ENCODE peak calls at places on chromosomes 11 and 22, in four cellular contexts. T is K562, F is H1, E is HepG2. H is an unnamed sample.

GRCh38 chr11:84564180-84564866 is 1062.8 kb downstream of the DLG2 start:
- DNase-seq in F (no peak), E (peak), T (peak), H (no peak)

GRCh38 chr11:15071556-15072255 is 1.7 kb upstream of the CALCB start:
- DNase-seq in F (no peak), T (no peak), E (no peak), H (no peak)

GRCh38 chr11:108241370-108242037 is 18.6 kb downstream of the ATM start:
- DNase-seq in F (no peak), E (no peak), T (no peak), H (no peak)

GRCh38 chr22:27692243-27692642 is 109.3 kb downstream of the MN1 start:
- DNase-seq in T (no peak), F (no peak), E (no peak), H (no peak)

GRCh38 chr22:34814260-34814659 is 251.7 kb upstream of the ISX start:
- DNase-seq in T (no peak), E (peak), F (no peak), H (no peak)

GRCh38 chr11:134584001-134584561 is 172.0 kb upstream of the B3GAT1 start:
- DNase-seq in E (no peak), F (no peak), T (no peak), H (no peak)

GRCh38 chr22:39219071-39220050 is 25.4 kb downstream of the PDGFB start:
- DNase-seq in F (no peak), E (no peak), T (no peak), H (no peak)

GRCh38 chr11:57131080-57131790 is 50.5 kb upstream of the LRRC55 start:
- DNase-seq in E (peak), F (peak), T (peak), H (no peak)

GRCh38 chr11:26953770-26954392 is 40.0 kb upstream of the FIBIN start:
- DNase-seq in T (no peak), E (no peak), F (no peak), H (no peak)

DNA sequence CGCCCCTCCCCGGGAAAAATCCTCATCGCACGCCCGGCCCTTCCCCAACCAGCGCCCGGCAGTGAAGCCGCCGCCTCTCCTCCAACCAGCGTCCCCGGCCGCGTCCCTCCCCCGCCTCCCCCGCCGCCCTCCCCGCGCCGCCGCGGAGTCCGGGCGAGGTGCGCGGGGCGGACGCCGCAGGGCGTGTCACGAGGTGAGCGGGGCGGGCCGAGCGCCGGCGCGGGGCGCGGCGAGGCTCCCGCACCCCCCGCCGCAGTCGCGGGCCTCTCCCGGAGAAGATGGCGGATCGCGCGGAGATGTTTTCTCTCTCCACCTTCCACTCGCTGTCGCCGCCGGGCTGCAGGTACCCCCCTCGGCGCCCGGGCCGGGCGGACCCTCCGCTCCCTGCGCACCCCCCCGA is at the start of gene MAPK8IP2:
- DNase-seq in F (no peak), T (peak), E (no peak), H (no peak)
- TF ChIP-seq RAD21 in F (no peak), T (no peak), E (no peak), H (no peak)

DNA sequence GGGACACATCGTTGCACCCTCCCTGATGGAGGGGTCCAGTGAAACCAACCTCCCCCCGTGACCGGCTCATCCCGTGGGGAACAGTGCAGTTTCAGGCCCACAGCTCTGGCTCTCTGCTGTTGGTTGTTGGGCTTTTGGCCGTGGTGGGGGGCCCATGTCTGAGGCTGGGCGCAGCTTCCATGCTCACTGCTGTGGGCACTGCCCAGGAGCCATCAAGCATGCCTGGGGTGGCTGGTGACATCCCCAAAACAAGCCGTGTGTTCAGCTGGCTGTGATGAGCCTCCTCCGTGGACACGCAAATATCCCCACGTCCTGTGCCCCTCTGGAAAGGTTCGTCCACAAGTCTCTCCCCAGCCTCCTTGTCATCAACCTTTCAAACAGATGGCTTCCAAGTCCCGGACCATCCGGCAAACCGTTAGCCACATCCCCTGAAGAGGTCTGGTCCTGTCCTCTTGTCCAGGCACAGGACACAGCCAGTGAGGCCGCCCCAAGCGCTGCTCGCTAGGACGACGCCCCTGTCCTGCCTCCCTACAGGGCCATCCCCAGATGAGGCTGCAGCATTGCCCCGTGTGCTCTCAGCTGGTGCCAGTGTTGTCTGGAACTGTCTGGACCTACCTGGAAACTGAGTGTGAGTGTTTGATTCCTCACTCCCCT is 29.4 kb upstream of the BRSK2 start:
- DNase-seq in T (no peak), E (no peak), F (no peak), H (no peak)
- TF ChIP-seq BRCA1 in T (no peak), E (no peak), F (no peak), H (no peak)

GRCh38 chr11:12808519-12808918 is 134.3 kb downstream of the TEAD1 start:
- DNase-seq in F (no peak), E (no peak), T (no peak), H (no peak)

GRCh38 chr11:12812849-12813248 is 138.6 kb downstream of the TEAD1 start:
- DNase-seq in E (no peak), F (no peak), T (peak), H (no peak)

GRCh38 chr11:12811861-12812260 is 137.6 kb downstream of the TEAD1 start:
- DNase-seq in F (no peak), E (no peak), T (no peak), H (no peak)

GRCh38 chr11:12807621-12808020 is 133.4 kb downstream of the TEAD1 start:
- DNase-seq in T (no peak), F (no peak), E (no peak), H (no peak)

GRCh38 chr11:12810497-12810896 is 136.3 kb downstream of the TEAD1 start:
- DNase-seq in T (peak), E (no peak), F (no peak), H (no peak)
- TF ChIP-seq RAD21 in T (no peak), E (no peak), F (no peak), H (no peak)

DNA sequence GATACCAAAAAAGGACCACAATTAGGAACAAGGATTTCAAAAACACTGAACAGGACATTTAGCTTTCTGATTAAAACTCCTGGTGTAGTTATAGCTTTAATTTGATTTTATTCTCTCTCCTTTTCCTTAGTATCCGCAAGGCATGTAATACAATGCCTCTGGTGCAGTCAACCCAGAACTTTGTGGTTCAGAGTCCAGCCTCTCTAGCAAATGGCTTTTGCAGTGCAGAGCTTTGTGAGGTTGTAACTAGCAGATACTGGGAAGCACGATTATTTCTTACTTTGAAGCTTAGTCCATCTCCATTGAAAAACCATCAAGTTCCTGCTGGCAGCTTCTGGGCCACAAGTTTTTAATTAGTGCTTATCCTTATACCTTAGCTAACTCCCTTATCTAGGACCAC is 79.8 kb downstream of the GRIA4 start:
- DNase-seq in F (no peak), E (no peak), T (no peak), H (no peak)
- TF ChIP-seq BRCA1 in F (no peak), E (no peak), T (no peak), H (no peak)

GRCh38 chr11:60854140-60854846 is 1.5 kb downstream of the PTGDR2 start:
- DNase-seq in F (no peak), T (peak), E (no peak), H (no peak)
- TF ChIP-seq RAD21 in F (no peak), T (no peak), E (no peak), H (no peak)

GRCh38 chr11:10310301-10310841 is 5.5 kb downstream of the ADM start:
- DNase-seq in T (no peak), F (no peak), E (no peak), H (no peak)
- TF ChIP-seq BRCA1 in T (no peak), F (no peak), E (no peak), H (no peak)

DNA sequence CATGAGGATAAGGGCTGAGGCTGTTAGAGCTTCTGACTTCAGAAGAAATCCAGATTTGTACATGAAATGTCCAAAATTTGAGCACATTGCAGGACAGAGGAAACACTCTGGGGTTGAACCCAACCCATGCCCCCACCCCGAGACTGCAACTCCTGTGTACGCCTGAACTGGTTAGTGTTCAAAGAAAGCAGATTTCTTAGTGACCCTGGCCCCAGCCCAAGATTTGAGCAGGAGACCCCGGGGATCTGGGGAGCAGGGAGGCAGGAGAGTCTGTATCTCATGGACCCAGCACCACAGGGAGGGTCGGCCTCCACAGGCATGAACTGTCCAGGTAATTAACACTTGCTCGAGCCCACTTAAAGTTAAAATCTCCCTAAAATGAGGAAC is 69.3 kb upstream of the WNT7B start:
- DNase-seq in F (no peak), T (no peak), E (no peak), H (no peak)
- TF ChIP-seq RAD21 in F (no peak), T (no peak), E (no peak), H (no peak)

H was measured in GM12878.